ENCODE peak calls at places on chromosomes 6 and 20, in nine cellular contexts. One of them, this sample, is unnamed.

GRCh38 chr6:21998539-21998938 is 298.3 kb downstream of the PRL start:
- DNase-seq in stimulated activated CD4-positive, alpha-beta T cell treated with anti-CD3 and anti-CD28 coated beads, TNF-alpha, amount 100 ng/mL, for 24 hours: no peak
- DNase-seq in GM23248: no peak
- DNase-seq in osteoblast: no peak
- DNase-seq in B cell: no peak
- DNase-seq in CD4-positive, alpha-beta T cell: no peak
- DNase-seq in CD8-positive, alpha-beta memory T cell: no peak
- DNase-seq in mesendoderm: no peak
- DNase-seq in ELR: no peak
- DNase-seq in this sample: no peak

GRCh38 chr6:119119989-119120388 is 41.5 kb upstream of the FAM184A start:
- DNase-seq in CD8-positive, alpha-beta memory T cell: no peak
- DNase-seq in mesendoderm: no peak
- DNase-seq in ELR: peak
- DNase-seq in stimulated activated CD4-positive, alpha-beta T cell treated with anti-CD3 and anti-CD28 coated beads, TNF-alpha, amount 100 ng/mL, for 24 hours: no peak
- DNase-seq in GM23248: peak
- DNase-seq in B cell: no peak
- DNase-seq in osteoblast: peak
- DNase-seq in CD4-positive, alpha-beta T cell: no peak
- DNase-seq in this sample: peak

GRCh38 chr20:43909720-43910119 is 4.9 kb upstream of the TOX2 start:
- DNase-seq in ELR: no peak
- DNase-seq in B cell: no peak
- DNase-seq in CD8-positive, alpha-beta memory T cell: no peak
- DNase-seq in mesendoderm: no peak
- DNase-seq in osteoblast: no peak
- DNase-seq in CD4-positive, alpha-beta T cell: no peak
- DNase-seq in stimulated activated CD4-positive, alpha-beta T cell treated with anti-CD3 and anti-CD28 coated beads, TNF-alpha, amount 100 ng/mL, for 24 hours: no peak
- DNase-seq in GM23248: no peak
- DNase-seq in this sample: no peak

GRCh38 chr6:165298426-165298825 is 11.0 kb downstream of the C6orf118 start:
- DNase-seq in CD8-positive, alpha-beta memory T cell: no peak
- DNase-seq in stimulated activated CD4-positive, alpha-beta T cell treated with anti-CD3 and anti-CD28 coated beads, TNF-alpha, amount 100 ng/mL, for 24 hours: no peak
- DNase-seq in B cell: no peak
- DNase-seq in ELR: no peak
- DNase-seq in GM23248: no peak
- DNase-seq in mesendoderm: no peak
- DNase-seq in CD4-positive, alpha-beta T cell: no peak
- DNase-seq in osteoblast: no peak
- DNase-seq in this sample: no peak

GRCh38 chr20:15163632-15164031 is 826.2 kb upstream of the FLRT3 start:
- DNase-seq in GM23248: no peak
- DNase-seq in B cell: no peak
- DNase-seq in ELR: no peak
- DNase-seq in osteoblast: no peak
- DNase-seq in stimulated activated CD4-positive, alpha-beta T cell treated with anti-CD3 and anti-CD28 coated beads, TNF-alpha, amount 100 ng/mL, for 24 hours: no peak
- DNase-seq in CD8-positive, alpha-beta memory T cell: no peak
- DNase-seq in mesendoderm: no peak
- DNase-seq in CD4-positive, alpha-beta T cell: no peak
- DNase-seq in this sample: no peak

GRCh38 chr6:138465007-138465645 is 34.2 kb downstream of the NHSL1 start:
- DNase-seq in CD4-positive, alpha-beta T cell: no peak
- DNase-seq in GM23248: peak
- DNase-seq in CD8-positive, alpha-beta memory T cell: no peak
- DNase-seq in osteoblast: peak
- DNase-seq in stimulated activated CD4-positive, alpha-beta T cell treated with anti-CD3 and anti-CD28 coated beads, TNF-alpha, amount 100 ng/mL, for 24 hours: no peak
- DNase-seq in mesendoderm: peak
- DNase-seq in ELR: peak
- DNase-seq in B cell: no peak
- DNase-seq in this sample: peak

GRCh38 chr6:104207635-104208034 is 652.1 kb downstream of the HACE1 start:
- DNase-seq in ELR: no peak
- DNase-seq in stimulated activated CD4-positive, alpha-beta T cell treated with anti-CD3 and anti-CD28 coated beads, TNF-alpha, amount 100 ng/mL, for 24 hours: no peak
- DNase-seq in osteoblast: no peak
- DNase-seq in CD4-positive, alpha-beta T cell: no peak
- DNase-seq in mesendoderm: no peak
- DNase-seq in CD8-positive, alpha-beta memory T cell: no peak
- DNase-seq in GM23248: no peak
- DNase-seq in B cell: no peak
- DNase-seq in this sample: no peak

GRCh38 chr20:1827974-1828785 is 67.0 kb upstream of the SIRPA start:
- DNase-seq in mesendoderm: peak
- DNase-seq in CD4-positive, alpha-beta T cell: no peak
- DNase-seq in ELR: peak
- DNase-seq in CD8-positive, alpha-beta memory T cell: no peak
- DNase-seq in osteoblast: no peak
- DNase-seq in stimulated activated CD4-positive, alpha-beta T cell treated with anti-CD3 and anti-CD28 coated beads, TNF-alpha, amount 100 ng/mL, for 24 hours: no peak
- DNase-seq in B cell: no peak
- DNase-seq in GM23248: peak
- DNase-seq in this sample: no peak